ENCODE peak calls at places on chromosomes 1 and 21, in four cellular contexts. T is A549, E is H1, O is K562. G is an unnamed sample.

GRCh38 chr1:89347296-89347695 is 16.6 kb upstream of the GBP6 start:
- DNase-seq in T (no peak), E (no peak), O (no peak), G (no peak)

GRCh38 chr1:246698466-246699094 is 25.6 kb upstream of the SCCPDH start:
- DNase-seq in T (no peak), E (no peak), O (no peak), G (no peak)

GRCh38 chr1:85584923-85585322 is 4.4 kb downstream of the CCN1 start:
- DNase-seq in T (no peak), E (no peak), O (no peak), G (no peak)

GRCh38 chr1:228007054-228007800 is 429 bp downstream of the WNT3A start:
- DNase-seq in T (no peak), E (no peak), O (no peak), G (no peak)

GRCh38 chr1:27522148-27522859 is 32.3 kb upstream of the WASF2 start:
- DNase-seq in T (no peak), E (no peak), O (no peak), G (peak; percentile 67)

GRCh38 chr1:235557495-235557894 is 53.2 kb upstream of the B3GALNT2 start:
- DNase-seq in T (no peak), E (no peak), O (peak; percentile 48), G (no peak)

GRCh38 chr1:168555521-168556046 is 11.8 kb upstream of the XCL2 start:
- DNase-seq in T (no peak), E (no peak), O (no peak), G (peak; percentile 90)

GRCh38 chr1:29518183-29518835 is 282.0 kb downstream of the PTPRU start:
- DNase-seq in T (no peak), E (no peak), O (no peak), G (no peak)

GRCh38 chr1:192977089-192977706 is 82.0 kb downstream of the UCHL5 start:
- DNase-seq in T (no peak), E (no peak), O (peak; percentile 75), G (no peak)

GRCh38 chr1:89641781-89642180 is 8.9 kb downstream of the LRRC8C start:
- DNase-seq in T (no peak), E (no peak), O (no peak), G (no peak)

GRCh38 chr1:165787741-165788140 is 19.1 kb upstream of the TMCO1 start:
- DNase-seq in T (no peak), E (no peak), O (no peak), G (no peak)

GRCh38 chr1:28954126-28954525 is 39.8 kb downstream of the EPB41 start:
- DNase-seq in T (no peak), E (no peak), O (no peak), G (no peak)

GRCh38 chr1:51297401-51298321 is 32.7 kb downstream of the TTC39A start:
- DNase-seq in T (no peak), E (no peak), O (no peak), G (no peak)

GRCh38 chr1:5601516-5601915 is 390.7 kb downstream of the NPHP4 start:
- DNase-seq in T (no peak), E (no peak), O (no peak), G (no peak)

GRCh38 chr1:33928256-33928655 is 64.4 kb downstream of the HMGB4 start:
- DNase-seq in T (no peak), E (no peak), O (no peak), G (no peak)

GRCh38 chr1:43199093-43199726 is 27.1 kb downstream of the CFAP57 start:
- DNase-seq in T (no peak), E (no peak), O (no peak), G (no peak)

GRCh38 chr1:119885903-119886783 is 10.2 kb downstream of the ADAM30 start:
- DNase-seq in T (peak; percentile 18), E (no peak), O (peak; percentile 64), G (peak; percentile 37)

GRCh38 chr1:24536391-24536840 is 19.5 kb upstream of the NCMAP start:
- DNase-seq in T (no peak), E (no peak), O (no peak), G (peak; percentile 35)

GRCh38 chr1:14980801-14981200 is 172.7 kb upstream of the TMEM51 start:
- DNase-seq in T (no peak), E (no peak), O (no peak), G (no peak)

GRCh38 chr1:226874579-226875425 is 4.4 kb downstream of the PSEN2 start:
- DNase-seq in T (no peak), E (no peak), O (no peak), G (no peak)

GRCh38 chr1:198771562-198772153 is 132.8 kb downstream of the PTPRC start:
- DNase-seq in T (peak; percentile 9), E (no peak), O (peak; percentile 21), G (peak; percentile 7)

GRCh38 chr1:97573560-97573959 is 347.3 kb downstream of the DPYD start:
- DNase-seq in T (no peak), E (no peak), O (no peak), G (no peak)

GRCh38 chr1:8590696-8591351 is 226.6 kb downstream of the RERE start:
- DNase-seq in T (no peak), E (no peak), O (no peak), G (no peak)

GRCh38 chr21:14875186-14875585 is 189.6 kb downstream of the NRIP1 start:
- DNase-seq in T (no peak), E (no peak), O (peak; percentile 20), G (no peak)

GRCh38 chr1:175197536-175197935 is 5.0 kb upstream of the KIAA0040 start:
- DNase-seq in T (no peak), E (no peak), O (no peak), G (no peak)

GRCh38 chr1:204331275-204331674 is 28.5 kb downstream of the PLEKHA6 start:
- DNase-seq in T (no peak), E (no peak), O (no peak), G (no peak)

GRCh38 chr1:240212552-240212951 is 120.9 kb downstream of the FMN2 start:
- DNase-seq in T (no peak), E (no peak), O (no peak), G (no peak)

GRCh38 chr1:201191723-201192477 is 1.3 kb downstream of the IGFN1 start:
- DNase-seq in T (peak; percentile 69), E (no peak), O (no peak), G (no peak)

GRCh38 chr1:52288286-52288685 is 77.7 kb downstream of the CC2D1B start:
- DNase-seq in T (no peak), E (no peak), O (no peak), G (no peak)

GRCh38 chr1:76160225-76160624 is 85.7 kb downstream of the ST6GALNAC3 start:
- DNase-seq in T (no peak), E (no peak), O (no peak), G (no peak)

GRCh38 chr1:17494114-17494729 is 45.3 kb upstream of the ARHGEF10L start:
- DNase-seq in T (peak; percentile 81), E (peak; percentile 89), O (peak; percentile 88), G (peak; percentile 58)

GRCh38 chr1:103911450-103911849 is 161.8 kb downstream of the AMY1C start:
- DNase-seq in T (no peak), E (no peak), O (no peak), G (no peak)

GRCh38 chr1:202207292-202207691 is 13.7 kb downstream of the LGR6 start:
- DNase-seq in T (no peak), E (no peak), O (no peak), G (no peak)

GRCh38 chr1:55378582-55378981 is 163.4 kb upstream of the USP24 start:
- DNase-seq in T (no peak), E (peak; percentile 27), O (peak; percentile 52), G (peak; percentile 24)

GRCh38 chr1:200838676-200839445 is 33.9 kb upstream of the GPR25 start:
- DNase-seq in T (no peak), E (no peak), O (no peak), G (no peak)

GRCh38 chr1:204296431-204296988 is 63.2 kb downstream of the PLEKHA6 start:
- DNase-seq in T (no peak), E (no peak), O (no peak), G (peak; percentile 41)

GRCh38 chr1:153305682-153306081 is 7.1 kb downstream of the PGLYRP3 start:
- DNase-seq in T (no peak), E (no peak), O (no peak), G (no peak)
- TF ChIP-seq RNF2 in T (no peak), E (no peak), O (no peak), G (no peak)

DNA sequence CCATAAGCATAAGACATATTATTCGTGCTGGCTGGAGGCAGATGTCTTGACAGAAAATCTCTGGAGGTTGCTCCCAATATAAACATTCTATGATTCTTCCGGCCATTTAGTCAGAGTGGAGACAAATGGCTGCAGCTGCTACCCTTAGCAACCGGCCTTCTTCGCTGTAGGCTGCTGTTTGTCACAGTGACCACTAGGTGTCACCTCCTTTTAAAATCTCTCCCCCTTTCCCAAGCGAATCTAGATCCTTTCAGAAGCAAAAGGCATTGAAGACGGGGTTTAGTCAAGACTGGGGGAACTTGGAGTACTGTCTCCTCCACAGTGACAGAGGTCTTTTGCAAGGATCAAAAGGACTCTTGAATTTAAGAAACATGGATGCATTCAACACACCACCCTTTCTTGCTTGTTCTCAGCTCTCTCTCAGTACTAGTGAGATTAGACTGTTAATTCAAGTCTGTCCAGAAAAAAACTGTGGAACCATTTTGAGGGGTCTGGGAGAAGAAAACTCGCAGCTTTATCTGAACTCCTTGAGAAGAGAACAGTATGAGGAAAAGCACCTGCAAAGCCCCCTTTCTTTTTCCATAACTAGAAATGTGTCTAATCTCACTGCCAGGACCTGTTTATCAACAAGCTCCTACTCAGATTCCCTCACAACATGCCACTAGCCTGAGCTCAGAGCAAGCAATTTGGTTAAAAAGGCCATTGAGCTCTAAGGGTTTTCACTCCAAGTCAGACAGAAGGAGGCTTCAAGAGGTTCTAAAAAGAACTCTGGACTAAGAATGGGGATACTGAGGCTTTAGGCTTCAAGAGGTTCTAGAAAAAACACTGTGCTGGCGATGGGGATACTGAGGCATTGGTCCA is 408.3 kb upstream of the PLXNA2 start:
- DNase-seq in T (peak; percentile 18), E (peak; percentile 25), O (peak; percentile 51), G (peak; percentile 23)
- TF ChIP-seq RNF2 in T (no peak), E (no peak), O (no peak), G (no peak)

GRCh38 chr1:20370628-20371200 is 80.0 kb downstream of the VWA5B1 start:
- DNase-seq in T (no peak), E (no peak), O (no peak), G (no peak)
- TF ChIP-seq RNF2 in T (no peak), E (no peak), O (no peak), G (no peak)

DNA sequence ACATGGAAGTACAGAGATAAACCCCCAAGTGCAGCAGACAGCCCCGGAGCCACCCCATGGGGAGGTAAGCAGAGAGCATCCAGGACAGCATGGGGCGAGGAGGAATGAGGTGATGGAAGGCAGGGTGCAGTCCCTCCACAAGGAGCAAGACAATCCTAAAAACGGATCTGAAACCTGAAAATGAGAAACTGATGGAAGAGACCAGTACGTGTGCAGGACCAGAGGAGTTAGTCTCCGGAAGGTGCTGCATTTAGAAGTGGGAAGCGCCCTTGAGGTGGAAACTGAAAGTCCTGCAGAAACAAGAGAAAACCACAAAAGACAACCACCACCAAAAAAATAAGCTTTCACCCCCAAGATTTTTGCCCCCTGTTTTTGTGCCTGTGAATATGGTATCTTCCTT is 17.4 kb upstream of the DDOST start:
- DNase-seq in T (no peak), E (no peak), O (no peak), G (no peak)
- TF ChIP-seq RNF2 in T (no peak), E (no peak), O (no peak), G (no peak)

G was measured in HepG2.